ENCODE peak calls at places on chromosomes 5 and 9, in seven cellular contexts. K is naive thymus-derived CD8-positive, alpha-beta T cell; M is fibroblast of the aortic adventitia; W is OCI-M1; I is stimulated activated CD8-positive, alpha-beta memory T cell treated with anti-CD3 and anti-CD28 coated beads, Interleukin-4, amount 100 ng/mL, for 48 hours; P is HAP-1; Y is EL. Z is an unnamed sample.
A peak's percentile ranks its signal among the peaks of the same experiment; 100 is the strongest.

GRCh38 chr9:111828193-111828592 is 33.5 kb upstream of the SHOC1 start:
- DNase-seq in K (peak; percentile 12), M (peak; percentile 47), W (peak; percentile 35), I (no peak), P (no peak), Y (peak; percentile 41), Z (no peak)

GRCh38 chr5:149094996-149095395 is 32.1 kb upstream of the SH3TC2 start:
- DNase-seq in K (no peak), M (no peak), W (no peak), I (no peak), P (no peak), Y (no peak), Z (no peak)

GRCh38 chr5:1961304-1961946 is 78.7 kb upstream of the IRX4 start:
- DNase-seq in K (no peak), M (no peak), W (no peak), I (no peak), P (no peak), Y (no peak), Z (no peak)

GRCh38 chr5:78706825-78707224 is 58.3 kb upstream of the LHFPL2 start:
- DNase-seq in K (no peak), M (peak; percentile 45), W (no peak), I (no peak), P (peak; percentile 1), Y (peak; percentile 82), Z (peak; percentile 31)

GRCh38 chr5:152405145-152405544 is at the start of gene NMUR2:
- DNase-seq in K (no peak), M (no peak), W (no peak), I (no peak), P (no peak), Y (peak; percentile 1), Z (no peak)

GRCh38 chr5:59956130-59956773 is 62.7 kb upstream of the PDE4D start:
- DNase-seq in K (no peak), M (peak; percentile 2), W (no peak), I (no peak), P (no peak), Y (peak; percentile 14), Z (no peak)

GRCh38 chr5:158108177-158108576 is 249.2 kb upstream of the CLINT1 start:
- DNase-seq in K (no peak), M (no peak), W (no peak), I (no peak), P (no peak), Y (no peak), Z (no peak)

GRCh38 chr5:148799737-148800527 is 26.5 kb upstream of the ADRB2 start:
- DNase-seq in K (no peak), M (peak; percentile 38), W (no peak), I (peak; percentile 47), P (no peak), Y (no peak), Z (no peak)

GRCh38 chr5:77366717-77367500 is 125.2 kb downstream of the WDR41 start:
- DNase-seq in K (no peak), M (no peak), W (no peak), I (no peak), P (no peak), Y (no peak), Z (no peak)

GRCh38 chr5:178462846-178463245 is 127.3 kb downstream of the COL23A1 start:
- DNase-seq in K (no peak), M (no peak), W (no peak), I (no peak), P (no peak), Y (no peak), Z (no peak)

Z was measured in astrocyte of the spinal cord.